ENCODE peak calls at places on chromosomes 16 and 17, in six cellular contexts. One of them, this sample, is unnamed.

GRCh38 chr17:48313096-48313495 is 116.9 kb downstream of the SKAP1 start:
- DNase-seq in neuronal stem cell: no peak
- DNase-seq in H9: no peak
- DNase-seq in IMR-90: no peak
- DNase-seq in H1: no peak
- DNase-seq in trophoblast cell: no peak
- DNase-seq in this sample: no peak

GRCh38 chr17:57548421-57549385 is 196.4 kb downstream of the CCDC182 start:
- DNase-seq in neuronal stem cell: no peak
- DNase-seq in H9: no peak
- DNase-seq in IMR-90: no peak
- DNase-seq in H1: no peak
- DNase-seq in trophoblast cell: no peak
- DNase-seq in this sample: peak; percentile 90

GRCh38 chr17:17849147-17849820 is 12.5 kb upstream of the SREBF1 start:
- DNase-seq in neuronal stem cell: no peak
- DNase-seq in H9: no peak
- DNase-seq in IMR-90: no peak
- DNase-seq in H1: no peak
- DNase-seq in trophoblast cell: peak; percentile 15
- DNase-seq in this sample: no peak

GRCh38 chr16:83530293-83530692 is 277.5 kb upstream of the HSBP1 start:
- DNase-seq in neuronal stem cell: no peak
- DNase-seq in H9: no peak
- DNase-seq in IMR-90: peak; percentile 83
- DNase-seq in H1: no peak
- DNase-seq in trophoblast cell: no peak
- DNase-seq in this sample: no peak

GRCh38 chr17:18035704-18036103 is 3.3 kb downstream of the ATPAF2 start:
- DNase-seq in neuronal stem cell: no peak
- DNase-seq in H9: no peak
- DNase-seq in IMR-90: no peak
- DNase-seq in H1: no peak
- DNase-seq in trophoblast cell: no peak
- DNase-seq in this sample: no peak

GRCh38 chr17:78986048-78986648 is 6.4 kb upstream of the LGALS3BP start:
- DNase-seq in neuronal stem cell: no peak
- DNase-seq in H9: no peak
- DNase-seq in IMR-90: peak; percentile 39
- DNase-seq in H1: no peak
- DNase-seq in trophoblast cell: peak; percentile 33
- DNase-seq in this sample: peak; percentile 38

GRCh38 chr16:81523387-81524115 is 78.9 kb downstream of the CMIP start:
- DNase-seq in neuronal stem cell: no peak
- DNase-seq in H9: no peak
- DNase-seq in IMR-90: peak; percentile 87
- DNase-seq in H1: no peak
- DNase-seq in trophoblast cell: peak; percentile 86
- DNase-seq in this sample: no peak

GRCh38 chr17:18261146-18261515 is 669 bp downstream of the MIEF2 start:
- DNase-seq in neuronal stem cell: no peak
- DNase-seq in H9: peak; percentile 68
- DNase-seq in IMR-90: peak; percentile 44
- DNase-seq in H1: peak; percentile 64
- DNase-seq in trophoblast cell: peak; percentile 81
- DNase-seq in this sample: peak; percentile 57

GRCh38 chr17:15655162-15655561 is 28.9 kb downstream of the TRIM16 start:
- DNase-seq in neuronal stem cell: no peak
- DNase-seq in H9: no peak
- DNase-seq in IMR-90: no peak
- DNase-seq in H1: no peak
- DNase-seq in trophoblast cell: peak; percentile 96
- DNase-seq in this sample: no peak

GRCh38 chr16:11528053-11528452 is 58.7 kb downstream of the LITAF start:
- DNase-seq in neuronal stem cell: no peak
- DNase-seq in H9: no peak
- DNase-seq in IMR-90: no peak
- DNase-seq in H1: no peak
- DNase-seq in trophoblast cell: no peak
- DNase-seq in this sample: no peak

GRCh38 chr17:44360826-44361225 is 2.8 kb downstream of the FAM171A2 start:
- DNase-seq in neuronal stem cell: peak; percentile 52
- DNase-seq in H9: no peak
- DNase-seq in IMR-90: peak; percentile 68
- DNase-seq in H1: no peak
- DNase-seq in trophoblast cell: no peak
- DNase-seq in this sample: peak; percentile 60

GRCh38 chr17:50459081-50459676 is 9.5 kb downstream of the CHAD start:
- DNase-seq in neuronal stem cell: no peak
- DNase-seq in H9: no peak
- DNase-seq in IMR-90: peak; percentile 18
- DNase-seq in H1: no peak
- DNase-seq in trophoblast cell: peak; percentile 69
- DNase-seq in this sample: peak; percentile 69

GRCh38 chr16:83532634-83533033 is 275.1 kb upstream of the HSBP1 start:
- DNase-seq in neuronal stem cell: no peak
- DNase-seq in H9: no peak
- DNase-seq in IMR-90: no peak
- DNase-seq in H1: no peak
- DNase-seq in trophoblast cell: no peak
- DNase-seq in this sample: no peak

GRCh38 chr17:38418069-38418692 is 10.1 kb upstream of the ARHGAP23 start:
- DNase-seq in neuronal stem cell: no peak
- DNase-seq in H9: no peak
- DNase-seq in IMR-90: no peak
- DNase-seq in H1: no peak
- DNase-seq in trophoblast cell: no peak
- DNase-seq in this sample: no peak

GRCh38 chr17:10984163-10984562 is 146.3 kb upstream of the PIRT start:
- DNase-seq in neuronal stem cell: no peak
- DNase-seq in H9: peak; percentile 4
- DNase-seq in IMR-90: no peak
- DNase-seq in H1: no peak
- DNase-seq in trophoblast cell: no peak
- DNase-seq in this sample: no peak

GRCh38 chr17:60604686-60605334 is 4.8 kb downstream of the PPM1D start:
- DNase-seq in neuronal stem cell: no peak
- DNase-seq in H9: no peak
- DNase-seq in IMR-90: peak; percentile 51
- DNase-seq in H1: peak; percentile 23
- DNase-seq in trophoblast cell: peak; percentile 48
- DNase-seq in this sample: peak; percentile 30

GRCh38 chr17:20935740-20936139 is 107.1 kb downstream of the USP22 start:
- DNase-seq in neuronal stem cell: no peak
- DNase-seq in H9: no peak
- DNase-seq in IMR-90: peak; percentile 75
- DNase-seq in H1: no peak
- DNase-seq in trophoblast cell: no peak
- DNase-seq in this sample: peak; percentile 62

GRCh38 chr17:48123111-48123510 is 15.5 kb downstream of the SNX11 start:
- DNase-seq in neuronal stem cell: no peak
- DNase-seq in H9: no peak
- DNase-seq in IMR-90: no peak
- DNase-seq in H1: no peak
- DNase-seq in trophoblast cell: no peak
- DNase-seq in this sample: no peak

GRCh38 chr17:35154486-35154885 is 6.9 kb downstream of the UNC45B start:
- DNase-seq in neuronal stem cell: no peak
- DNase-seq in H9: no peak
- DNase-seq in IMR-90: no peak
- DNase-seq in H1: no peak
- DNase-seq in trophoblast cell: no peak
- DNase-seq in this sample: no peak

GRCh38 chr16:85416267-85417109 is 196.6 kb upstream of the GSE1 start:
- DNase-seq in neuronal stem cell: no peak
- DNase-seq in H9: peak; percentile 82
- DNase-seq in IMR-90: peak; percentile 15
- DNase-seq in H1: peak; percentile 96
- DNase-seq in trophoblast cell: peak; percentile 68
- DNase-seq in this sample: no peak

GRCh38 chr17:10069301-10069700 is 129.1 kb downstream of the GAS7 start:
- DNase-seq in neuronal stem cell: no peak
- DNase-seq in H9: no peak
- DNase-seq in IMR-90: no peak
- DNase-seq in H1: no peak
- DNase-seq in trophoblast cell: no peak
- DNase-seq in this sample: no peak

GRCh38 chr17:61201211-61201610 is 198.4 kb upstream of the TBX2 start:
- DNase-seq in neuronal stem cell: no peak
- DNase-seq in H9: no peak
- DNase-seq in IMR-90: peak; percentile 99
- DNase-seq in H1: no peak
- DNase-seq in trophoblast cell: peak; percentile 91
- DNase-seq in this sample: peak; percentile 96

GRCh38 chr17:64084940-64085649 is 44.8 kb downstream of the ERN1 start:
- DNase-seq in neuronal stem cell: no peak
- DNase-seq in H9: no peak
- DNase-seq in IMR-90: no peak
- DNase-seq in H1: no peak
- DNase-seq in trophoblast cell: no peak
- DNase-seq in this sample: no peak

DNA sequence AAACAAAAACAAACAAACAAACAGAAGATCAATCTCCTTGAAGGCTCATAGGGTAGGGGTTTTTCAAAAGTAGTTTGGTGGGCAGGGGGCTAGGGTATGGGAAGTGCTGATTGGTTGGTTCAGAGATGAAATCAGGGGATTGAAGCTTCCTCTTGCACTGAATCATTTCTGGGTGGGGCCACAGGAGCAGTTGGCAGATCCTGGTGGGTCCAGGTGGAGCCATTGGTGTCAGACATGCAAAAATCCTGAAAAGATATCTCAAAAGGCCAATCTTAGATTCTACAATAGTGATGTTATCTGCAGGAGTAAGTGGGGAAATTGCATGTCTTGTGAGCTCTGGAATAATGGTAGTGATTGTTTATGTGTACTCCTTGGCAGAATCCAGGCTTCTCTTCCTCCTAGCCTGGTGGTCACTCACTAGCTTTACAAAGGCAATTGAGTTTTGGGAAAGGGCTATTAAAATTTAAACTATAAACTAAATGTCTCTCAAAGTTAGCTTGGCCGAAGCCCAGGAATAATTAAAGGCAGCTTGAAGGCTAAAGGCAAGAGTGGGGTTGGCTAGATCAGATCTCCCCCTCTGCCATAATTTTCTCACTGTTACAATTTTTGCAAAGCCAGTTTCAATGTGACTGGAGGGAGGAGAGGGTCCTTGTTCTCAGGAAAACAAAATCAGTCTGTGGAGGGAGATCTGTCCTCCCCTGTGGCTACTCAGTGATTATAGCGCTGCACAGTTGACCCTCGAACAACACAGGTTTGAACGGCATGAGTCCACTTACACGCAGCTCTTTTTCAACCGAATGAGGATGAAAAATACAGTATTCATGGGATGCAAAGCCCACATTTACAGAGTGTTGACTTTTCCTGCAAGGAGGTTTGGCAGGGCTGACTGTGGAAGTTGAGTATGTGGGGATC is 45.2 kb downstream of the RNF112 start:
- DNase-seq in neuronal stem cell: no peak
- DNase-seq in H9: no peak
- DNase-seq in IMR-90: no peak
- DNase-seq in H1: no peak
- DNase-seq in trophoblast cell: peak; percentile 77
- DNase-seq in this sample: no peak
- H2AFZ ChIP-seq in neuronal stem cell: no peak overlapping the region
- H2AFZ ChIP-seq in H9: no peak overlapping the region
- H2AFZ ChIP-seq in IMR-90: no peak overlapping the region
- H2AFZ ChIP-seq in H1: no peak overlapping the region
- H2AFZ ChIP-seq in trophoblast cell: no peak overlapping the region
- H2AFZ ChIP-seq in this sample: no peak overlapping the region

DNA sequence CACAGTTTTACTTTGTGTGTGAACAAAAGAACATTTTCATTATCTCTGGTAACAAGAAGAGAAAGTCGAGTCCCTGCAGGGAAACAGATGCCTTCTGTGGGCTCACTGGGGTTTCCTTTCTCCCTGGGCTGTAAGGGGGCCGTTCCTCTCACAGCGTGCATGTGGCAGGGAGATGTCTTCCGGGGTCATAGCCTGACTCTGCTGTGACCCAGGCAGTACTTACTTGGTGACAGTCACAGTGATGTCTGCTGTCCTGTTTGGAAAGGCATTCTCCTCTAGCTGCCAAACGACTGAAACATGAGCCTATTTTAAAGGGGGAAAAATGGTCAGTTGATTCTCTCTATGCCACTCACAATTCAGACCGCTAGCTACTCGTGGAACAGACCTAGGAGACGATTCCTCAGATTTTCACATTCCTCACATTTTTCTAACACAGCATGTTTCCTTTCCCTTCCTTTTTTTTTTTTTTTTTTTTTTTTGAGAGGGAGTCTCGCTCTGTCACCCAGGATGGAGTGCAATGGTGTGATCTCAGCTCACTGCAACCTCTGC is 7.3 kb downstream of the HASPIN start:
- DNase-seq in neuronal stem cell: no peak
- DNase-seq in H9: no peak
- DNase-seq in IMR-90: peak; percentile 42
- DNase-seq in H1: no peak
- DNase-seq in trophoblast cell: no peak
- DNase-seq in this sample: peak; percentile 16
- H3K9ac ChIP-seq in neuronal stem cell: no peak overlapping the region
- H3K9ac ChIP-seq in H9: no peak overlapping the region
- H3K9ac ChIP-seq in IMR-90: peak overlapping the region; percentile 24
- H3K9ac ChIP-seq in H1: no peak overlapping the region
- H3K9ac ChIP-seq in trophoblast cell: no peak overlapping the region
- H3K9ac ChIP-seq in this sample: no peak overlapping the region

GRCh38 chr17:30433514-30433913 is 43.7 kb upstream of the GOSR1 start:
- DNase-seq in neuronal stem cell: no peak
- DNase-seq in H9: no peak
- DNase-seq in IMR-90: peak; percentile 96
- DNase-seq in H1: no peak
- DNase-seq in trophoblast cell: no peak
- DNase-seq in this sample: peak; percentile 94

GRCh38 chr17:30436729-30437128 is 40.5 kb upstream of the GOSR1 start:
- DNase-seq in neuronal stem cell: no peak
- DNase-seq in H9: no peak
- DNase-seq in IMR-90: no peak
- DNase-seq in H1: no peak
- DNase-seq in trophoblast cell: no peak
- DNase-seq in this sample: no peak
- H4K91ac ChIP-seq in neuronal stem cell: no peak overlapping the region
- H4K91ac ChIP-seq in H9: no peak overlapping the region
- H4K91ac ChIP-seq in IMR-90: no peak overlapping the region
- H4K91ac ChIP-seq in H1: no peak overlapping the region
- H4K91ac ChIP-seq in trophoblast cell: no peak overlapping the region
- H4K91ac ChIP-seq in this sample: no peak overlapping the region

GRCh38 chr16:70677499-70678120 is 8.2 kb downstream of the MTSS2 start:
- DNase-seq in neuronal stem cell: no peak
- DNase-seq in H9: no peak
- DNase-seq in IMR-90: no peak
- DNase-seq in H1: no peak
- DNase-seq in trophoblast cell: no peak
- DNase-seq in this sample: no peak

GRCh38 chr16:70676571-70677498 is 9.0 kb downstream of the MTSS2 start:
- DNase-seq in neuronal stem cell: no peak
- DNase-seq in H9: no peak
- DNase-seq in IMR-90: no peak
- DNase-seq in H1: no peak
- DNase-seq in trophoblast cell: no peak
- DNase-seq in this sample: no peak

GRCh38 chr16:70675851-70676513 is 9.9 kb downstream of the MTSS2 start:
- DNase-seq in neuronal stem cell: no peak
- DNase-seq in H9: no peak
- DNase-seq in IMR-90: no peak
- DNase-seq in H1: no peak
- DNase-seq in trophoblast cell: no peak
- DNase-seq in this sample: no peak

GRCh38 chr16:70678121-70678897 is 7.5 kb downstream of the MTSS2 start:
- DNase-seq in neuronal stem cell: no peak
- DNase-seq in H9: no peak
- DNase-seq in IMR-90: no peak
- DNase-seq in H1: no peak
- DNase-seq in trophoblast cell: no peak
- DNase-seq in this sample: no peak

GRCh38 chr16:70674221-70675014 is 11.4 kb downstream of the MTSS2 start:
- DNase-seq in neuronal stem cell: no peak
- DNase-seq in H9: no peak
- DNase-seq in IMR-90: no peak
- DNase-seq in H1: no peak
- DNase-seq in trophoblast cell: no peak
- DNase-seq in this sample: no peak
- H2AFZ ChIP-seq in neuronal stem cell: no peak overlapping the region
- H2AFZ ChIP-seq in H9: no peak overlapping the region
- H2AFZ ChIP-seq in IMR-90: no peak overlapping the region
- H2AFZ ChIP-seq in H1: no peak overlapping the region
- H2AFZ ChIP-seq in trophoblast cell: no peak overlapping the region
- H2AFZ ChIP-seq in this sample: no peak overlapping the region

This sample was measured in mesenchymal stem cell.